ENCODE peak calls at places on chromosome 18, in five cellular contexts. M, X, C, F and Y are unnamed samples.

GRCh38 chr18:49588971-49589370 is 27.1 kb downstream of the LIPG start:
- DNase-seq in F (no peak), X (no peak), C (no peak), M (no peak), Y (no peak)

GRCh38 chr18:55763298-55763697 is 175.3 kb upstream of the TCF4 start:
- DNase-seq in X (peak), F (no peak), C (no peak), M (no peak), Y (peak)

GRCh38 chr18:31371970-31372369 is 4.6 kb upstream of the DSG4 start:
- DNase-seq in X (no peak), M (no peak), C (no peak), F (no peak), Y (no peak)

GRCh38 chr18:58640891-58641610 is 12.2 kb upstream of the ALPK2 start:
- DNase-seq in F (no peak), C (no peak), M (no peak), X (no peak), Y (no peak)

GRCh38 chr18:23994361-23994902 is 20.1 kb upstream of the TTC39C start:
- DNase-seq in M (no peak), X (peak), F (no peak), C (peak), Y (peak)

GRCh38 chr18:44128365-44128764 is 552.3 kb upstream of the SETBP1 start:
- DNase-seq in F (no peak), M (no peak), C (no peak), X (peak), Y (no peak)

GRCh38 chr18:51330148-51330547 is 132.7 kb upstream of the MEX3C start:
- DNase-seq in F (no peak), X (no peak), C (no peak), M (no peak), Y (no peak)

GRCh38 chr18:52334896-52335295 is 5.1 kb upstream of the DCC start:
- DNase-seq in F (no peak), M (no peak), C (no peak), X (peak), Y (no peak)

GRCh38 chr18:886076-886475 is 18.6 kb upstream of the ADCYAP1 start:
- DNase-seq in X (no peak), M (no peak), C (no peak), F (no peak), Y (no peak)

GRCh38 chr18:56235061-56235772 is 403.2 kb downstream of the TXNL1 start:
- DNase-seq in C (no peak), F (no peak), X (no peak), M (no peak), Y (no peak)

GRCh38 chr18:36688020-36688965 is 140.5 kb downstream of the TPGS2 start:
- DNase-seq in F (no peak), C (peak), M (no peak), X (peak), Y (peak)

GRCh38 chr18:62175521-62175920 is 11.3 kb downstream of the PIGN start:
- DNase-seq in F (no peak), X (no peak), C (no peak), M (no peak), Y (no peak)

GRCh38 chr18:14221689-14222088 is 89.5 kb upstream of the ZNF519 start:
- DNase-seq in X (no peak), C (no peak), M (no peak), F (no peak), Y (no peak)

GRCh38 chr18:32550958-32551357 is 80.3 kb upstream of the GAREM1 start:
- DNase-seq in M (no peak), C (peak), X (no peak), F (no peak), Y (no peak)

GRCh38 chr18:78862395-78862794 is 117.2 kb upstream of the SALL3 start:
- DNase-seq in C (no peak), X (no peak), M (no peak), F (no peak), Y (no peak)

GRCh38 chr18:54109131-54109683 is 115.3 kb downstream of the MBD2 start:
- DNase-seq in X (peak), C (no peak), M (no peak), F (no peak), Y (no peak)

GRCh38 chr18:957829-958228 is 53.2 kb downstream of the ADCYAP1 start:
- DNase-seq in F (no peak), M (no peak), C (no peak), X (no peak), Y (no peak)

GRCh38 chr18:67463829-67464228 is 52.7 kb downstream of the DSEL start:
- DNase-seq in C (no peak), X (no peak), F (no peak), M (no peak), Y (no peak)

GRCh38 chr18:22710628-22711380 is 222.3 kb upstream of the RBBP8 start:
- DNase-seq in X (peak), F (peak), C (no peak), M (no peak), Y (peak)

GRCh38 chr18:58105908-58106673 is 62.1 kb downstream of the NEDD4L start:
- DNase-seq in F (no peak), X (no peak), C (no peak), M (no peak), Y (no peak)

GRCh38 chr18:55241016-55241415 is 281.8 kb upstream of the CCDC68 start:
- DNase-seq in X (no peak), F (no peak), C (no peak), M (no peak), Y (no peak)

GRCh38 chr18:33183136-33183535 is 257.4 kb downstream of the CCDC178 start:
- DNase-seq in F (no peak), X (no peak), M (no peak), C (no peak), Y (no peak)